ENCODE peak calls at places on chromosome 18, in six cellular contexts. M, W, Q, I, Y and F are unnamed samples.

GRCh38 chr18:43656547-43656946 is 379.3 kb upstream of the SYT4 start:
- DNase-seq in W (no peak), M (no peak), I (no peak), Q (no peak), Y (no peak), F (no peak)

GRCh38 chr18:36737321-36737720 is 91.5 kb downstream of the TPGS2 start:
- DNase-seq in W (no peak), M (no peak), Q (no peak), I (no peak), Y (no peak), F (no peak)

GRCh38 chr18:55794288-55795052 is 206.5 kb upstream of the TCF4 start:
- DNase-seq in W (no peak), Y (no peak), I (no peak), Q (no peak), M (no peak), F (no peak)

GRCh38 chr18:23569299-23570063 is 16.8 kb downstream of the NPC1 start:
- DNase-seq in Q (no peak), M (no peak), W (no peak), Y (no peak), I (no peak), F (no peak)

GRCh38 chr18:32549248-32549842 is 78.7 kb upstream of the GAREM1 start:
- DNase-seq in M (peak), Q (peak), W (no peak), I (peak), Y (peak), F (no peak)

GRCh38 chr18:9516437-9517064 is 41.2 kb downstream of the RALBP1 start:
- DNase-seq in W (no peak), Q (peak), Y (no peak), I (peak), M (no peak), F (no peak)

GRCh38 chr18:57856707-57857280 is 53.7 kb upstream of the ATP8B1 start:
- DNase-seq in M (no peak), I (no peak), Y (no peak), W (no peak), Q (no peak), F (no peak)

GRCh38 chr18:73939391-73939790 is 208.2 kb downstream of the FBXO15 start:
- DNase-seq in Y (no peak), Q (no peak), M (no peak), W (no peak), I (no peak), F (no peak)

GRCh38 chr18:59265246-59266018 is 7.8 kb downstream of the RAX start:
- DNase-seq in M (no peak), Y (no peak), Q (no peak), I (no peak), W (no peak), F (no peak)

GRCh38 chr18:50287028-50287440 is 458 bp downstream of the CXXC1 start:
- DNase-seq in I (no peak), W (no peak), Y (no peak), M (no peak), Q (no peak), F (no peak)

GRCh38 chr18:50287441-50288347 is at the start of gene CXXC1:
- DNase-seq in M (peak), I (peak), Q (peak), Y (peak), W (peak), F (peak)

GRCh38 chr18:50285071-50285470 is 2.4 kb downstream of the CXXC1 start:
- DNase-seq in I (no peak), Y (no peak), M (no peak), Q (no peak), W (no peak), F (peak)

GRCh38 chr18:50285631-50286321 is 1.7 kb downstream of the CXXC1 start:
- DNase-seq in M (no peak), Y (no peak), Q (no peak), I (no peak), W (no peak), F (no peak)

GRCh38 chr18:50286391-50287027 is 983 bp downstream of the CXXC1 start:
- DNase-seq in W (no peak), M (peak), I (peak), Y (no peak), Q (no peak), F (no peak)
- TF ChIP-seq CTCF in W (no peak), M (no peak), I (no peak), Y (no peak), Q (no peak), F (no peak)

DNA sequence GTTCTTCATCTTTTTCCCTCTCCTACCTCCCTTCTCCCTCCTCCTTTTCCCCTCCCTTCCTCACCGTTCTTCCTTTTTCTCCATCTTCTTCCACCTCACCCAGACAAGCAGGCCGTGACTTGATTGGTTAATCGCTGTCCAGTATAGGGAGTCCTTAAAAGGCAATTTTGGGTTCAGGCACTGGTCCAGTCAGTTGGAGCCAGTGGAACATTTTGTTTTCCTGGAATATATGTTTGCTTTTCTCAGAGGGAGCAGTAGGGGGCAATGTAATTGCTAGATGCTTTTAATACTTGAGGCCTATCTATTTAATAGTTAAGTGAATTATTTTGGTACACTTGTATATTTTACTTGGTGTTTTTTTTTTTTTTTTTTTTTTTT is 15.0 kb downstream of the ELAC1 start:
- DNase-seq in I (no peak), M (no peak), W (no peak), Q (no peak), Y (no peak), F (no peak)
- TF ChIP-seq CTCF in I (no peak), M (peak), W (no peak), Q (no peak), Y (no peak), F (no peak)

GRCh38 chr18:63850010-63850409 is 37.5 kb upstream of the SERPINB2 start:
- DNase-seq in Y (no peak), W (no peak), I (peak), M (no peak), Q (peak), F (peak)

GRCh38 chr18:63843008-63843407 is 44.5 kb upstream of the SERPINB2 start:
- DNase-seq in M (no peak), I (no peak), Q (no peak), Y (no peak), W (no peak), F (no peak)

GRCh38 chr18:63850636-63851035 is 36.9 kb upstream of the SERPINB2 start:
- DNase-seq in Y (no peak), I (peak), Q (no peak), M (no peak), W (no peak), F (no peak)

GRCh38 chr18:63844254-63844653 is 43.3 kb upstream of the SERPINB2 start:
- DNase-seq in Q (peak), W (no peak), I (peak), M (no peak), Y (no peak), F (no peak)

GRCh38 chr18:63848159-63848558 is 39.3 kb upstream of the SERPINB2 start:
- DNase-seq in I (peak), Q (peak), W (no peak), Y (no peak), M (no peak), F (no peak)
- TF ChIP-seq CTCF in I (peak), Q (peak), W (peak), Y (no peak), M (peak), F (peak)

DNA sequence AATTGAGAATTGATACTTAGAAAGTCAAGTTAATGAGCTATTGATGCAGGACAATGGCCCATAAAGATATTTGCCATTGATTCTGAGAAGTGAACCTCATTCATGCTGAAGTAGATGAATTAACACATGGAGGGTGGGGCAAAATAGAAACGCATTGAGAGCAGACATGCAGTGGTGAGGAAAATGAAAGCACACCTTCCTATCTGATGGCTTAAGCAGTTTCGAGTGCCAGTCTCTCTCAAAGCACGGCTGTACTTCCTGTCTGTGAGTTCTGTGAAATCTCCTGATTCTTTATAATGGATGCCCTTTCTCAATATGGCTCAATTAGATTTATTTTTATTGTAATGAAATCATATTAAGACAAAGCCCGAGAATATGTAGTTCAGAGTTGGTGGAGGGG is 246.9 kb downstream of the TMX3 start:
- DNase-seq in W (no peak), M (no peak), I (no peak), Q (no peak), Y (no peak), F (no peak)
- TF ChIP-seq CTCF in W (no peak), M (no peak), I (no peak), Q (no peak), Y (no peak), F (no peak)

GRCh38 chr18:11908182-11909080 is at the start of gene MPPE1:
- DNase-seq in M (peak), Y (peak), Q (peak), W (peak), I (peak), F (peak)
- TF ChIP-seq CTCF in M (peak), Y (no peak), Q (no peak), W (no peak), I (no peak), F (no peak)

GRCh38 chr18:13987956-13988355 is 72.6 kb upstream of the MC2R start:
- DNase-seq in Y (no peak), I (no peak), W (no peak), Q (no peak), M (no peak), F (no peak)

GRCh38 chr18:13983506-13983905 is 68.2 kb upstream of the MC2R start:
- DNase-seq in Q (no peak), Y (no peak), W (no peak), M (no peak), I (no peak), F (no peak)

GRCh38 chr18:13984080-13984479 is 68.7 kb upstream of the MC2R start:
- DNase-seq in Y (no peak), I (peak), M (no peak), W (no peak), Q (no peak), F (no peak)

GRCh38 chr18:13982136-13982535 is 66.8 kb upstream of the MC2R start:
- DNase-seq in Y (no peak), W (no peak), Q (no peak), M (no peak), I (no peak), F (no peak)
- TF ChIP-seq CTCF in Y (no peak), W (no peak), Q (peak), M (no peak), I (no peak), F (no peak)